ENCODE peak calls at places on chromosomes 4 and X, in five cellular contexts. J is A549, Q is AG04450, W is HEK293T, U is amniotic stem cell. S is an unnamed sample.

GRCh38 chr4:15753786-15754185 is 24.3 kb upstream of the CD38 start:
- DNase-seq in J (no peak), Q (no peak), W (no peak), U (no peak), S (no peak)

GRCh38 chr4:177483271-177483670 is 41.0 kb upstream of the AGA start:
- DNase-seq in J (no peak), Q (no peak), W (no peak), U (no peak), S (no peak)

GRCh38 chrX:113644426-113644825 is 803.8 kb upstream of the AMOT start:
- DNase-seq in J (no peak), Q (no peak), W (no peak), U (peak; percentile 4), S (no peak)

GRCh38 chrX:40004916-40005289 is 92.9 kb downstream of the BCOR start:
- DNase-seq in J (no peak), Q (no peak), W (no peak), U (no peak), S (no peak)

GRCh38 chr4:94435874-94436273 is 15.9 kb upstream of the PDLIM5 start:
- DNase-seq in J (no peak), Q (no peak), W (no peak), U (no peak), S (no peak)

GRCh38 chr4:74545488-74545887 is 100.6 kb downstream of the AREG start:
- DNase-seq in J (no peak), Q (no peak), W (no peak), U (no peak), S (peak; percentile 24)

GRCh38 chr4:16802044-16802443 is 96.4 kb downstream of the LDB2 start:
- DNase-seq in J (no peak), Q (no peak), W (no peak), U (no peak), S (no peak)

GRCh38 chrX:139299309-139299708 is 231.2 kb upstream of the F9 start:
- DNase-seq in J (no peak), Q (no peak), W (no peak), U (no peak), S (no peak)

GRCh38 chrX:151687635-151688034 is 7.6 kb upstream of the PRRG3 start:
- DNase-seq in J (no peak), Q (no peak), W (no peak), U (no peak), S (no peak)

GRCh38 chr4:75723117-75723801 is 1.1 kb upstream of the USO1 start:
- DNase-seq in J (no peak), Q (no peak), W (no peak), U (no peak), S (no peak)

GRCh38 chr4:136967069-136967468 is 565.2 kb downstream of the PCDH18 start:
- DNase-seq in J (no peak), Q (no peak), W (no peak), U (no peak), S (no peak)

GRCh38 chrX:70979136-70979762 is 48.4 kb upstream of the SLC7A3 start:
- DNase-seq in J (peak; percentile 18), Q (no peak), W (peak; percentile 59), U (peak; percentile 40), S (peak; percentile 34)

GRCh38 chr4:110275871-110276270 is 77.5 kb upstream of the ELOVL6 start:
- DNase-seq in J (no peak), Q (no peak), W (no peak), U (peak; percentile 9), S (no peak)

GRCh38 chr4:123505077-123505456 is 108.5 kb downstream of the SPRY1 start:
- DNase-seq in J (no peak), Q (no peak), W (no peak), U (peak; percentile 2), S (no peak)

GRCh38 chrX:115949900-115950822 is 220.4 kb upstream of the AGTR2 start:
- DNase-seq in J (no peak), Q (no peak), W (peak; percentile 46), U (no peak), S (peak; percentile 7)

GRCh38 chrX:48957477-48957826 is at the start of gene OTUD5:
- DNase-seq in J (peak; percentile 64), Q (no peak), W (peak; percentile 64), U (no peak), S (peak; percentile 85)

GRCh38 chr4:79241846-79242245 is 84.0 kb downstream of the NAA11 start:
- DNase-seq in J (no peak), Q (no peak), W (peak; percentile 15), U (no peak), S (peak; percentile 4)

GRCh38 chr4:7433376-7434140 is 1.2 kb downstream of the PSAPL1 start:
- DNase-seq in J (no peak), Q (no peak), W (no peak), U (no peak), S (no peak)

GRCh38 chr4:157300678-157301077 is 80.2 kb downstream of the GRIA2 start:
- DNase-seq in J (no peak), Q (no peak), W (no peak), U (no peak), S (no peak)

GRCh38 chr4:121665371-121665770 is 31.4 kb downstream of the ANXA5 start:
- DNase-seq in J (no peak), Q (no peak), W (no peak), U (no peak), S (no peak)

GRCh38 chrX:11648705-11649519 is 16.8 kb downstream of the ARHGAP6 start:
- DNase-seq in J (no peak), Q (no peak), W (no peak), U (no peak), S (no peak)

GRCh38 chrX:103376979-103377324 is 614 bp downstream of the BEX3 start:
- DNase-seq in J (no peak), Q (no peak), W (peak; percentile 43), U (no peak), S (peak; percentile 43)

GRCh38 chr4:129064717-129065116 is 28.6 kb downstream of the SCLT1 start:
- DNase-seq in J (no peak), Q (peak; percentile 8), W (no peak), U (peak; percentile 34), S (no peak)

GRCh38 chr4:15238720-15239119 is 189.1 kb upstream of the C1QTNF7 start:
- DNase-seq in J (peak; percentile 25), Q (no peak), W (peak; percentile 59), U (no peak), S (peak; percentile 69)

GRCh38 chr4:102610007-102610406 is 108.8 kb downstream of the NFKB1 start:
- DNase-seq in J (no peak), Q (no peak), W (no peak), U (no peak), S (peak; percentile 18)

GRCh38 chrX:94058728-94059382 is 384.8 kb downstream of the FAM133A start:
- DNase-seq in J (no peak), Q (no peak), W (peak; percentile 37), U (no peak), S (peak; percentile 22)

GRCh38 chr4:80180743-80181142 is 16.6 kb upstream of the PRDM8 start:
- DNase-seq in J (no peak), Q (no peak), W (no peak), U (no peak), S (no peak)

GRCh38 chr4:142530724-142531123 is 315.4 kb downstream of the INPP4B start:
- DNase-seq in J (no peak), Q (no peak), W (no peak), U (no peak), S (no peak)

GRCh38 chrX:150044556-150044955 is 106.3 kb upstream of the EOLA2 start:
- DNase-seq in J (no peak), Q (no peak), W (no peak), U (no peak), S (no peak)

GRCh38 chrX:154730271-154730883 is 20.5 kb downstream of the GAB3 start:
- DNase-seq in J (no peak), Q (no peak), W (no peak), U (no peak), S (peak; percentile 18)